ENCODE peak calls at places on chromosome 9, in seven cellular contexts. M, A, Q, Y, G, O and Z are unnamed samples. For H3K36me3, the result is how much of the 10 kb centered on the place peaks cover.

GRCh38 chr9:8188720-8189407 is 389.3 kb upstream of the DMAC1 start:
- DNase-seq in M (no peak), A (no peak), Q (no peak), Y (no peak), G (no peak), O (no peak), Z (no peak)

GRCh38 chr9:21326526-21327139 is 8.6 kb downstream of the KLHL9 start:
- DNase-seq in M (no peak), A (peak), Q (peak), Y (no peak), G (no peak), O (peak), Z (peak)

GRCh38 chr9:73077625-73078030 is 74.0 kb upstream of the ANXA1 start:
- DNase-seq in M (no peak), A (no peak), Q (no peak), Y (no peak), G (no peak), O (no peak), Z (no peak)

GRCh38 chr9:93813687-93814560 is 141.2 kb downstream of the BARX1 start:
- DNase-seq in M (no peak), A (no peak), Q (no peak), Y (no peak), G (no peak), O (peak), Z (no peak)

GRCh38 chr9:120310035-120310434 is 269.9 kb downstream of the CDK5RAP2 start:
- DNase-seq in M (no peak), A (no peak), Q (no peak), Y (no peak), G (no peak), O (no peak), Z (no peak)

GRCh38 chr9:114169029-114169939 is 13.9 kb downstream of the COL27A1 start:
- DNase-seq in M (no peak), A (no peak), Q (no peak), Y (no peak), G (no peak), O (no peak), Z (no peak)

GRCh38 chr9:127318651-127319167 is 54.1 kb downstream of the GARNL3 start:
- DNase-seq in M (no peak), A (no peak), Q (no peak), Y (no peak), G (no peak), O (no peak), Z (no peak)

GRCh38 chr9:104586496-104587180 is 12.6 kb downstream of the OR13C5 start:
- DNase-seq in M (no peak), A (no peak), Q (no peak), Y (no peak), G (no peak), O (peak), Z (no peak)

GRCh38 chr9:131546336-131547084 is 1.2 kb downstream of the PRRT1B start:
- DNase-seq in M (no peak), A (no peak), Q (peak), Y (no peak), G (peak), O (no peak), Z (no peak)

GRCh38 chr9:110590816-110591215 is 11.3 kb upstream of the SVEP1 start:
- DNase-seq in M (no peak), A (no peak), Q (no peak), Y (no peak), G (no peak), O (no peak), Z (no peak)

GRCh38 chr9:95017062-95017461 is 290.6 kb downstream of the AOPEP start:
- DNase-seq in M (no peak), A (no peak), Q (no peak), Y (no peak), G (no peak), O (no peak), Z (no peak)

GRCh38 chr9:87527211-87527916 is 29.7 kb downstream of the DAPK1 start:
- DNase-seq in M (no peak), A (no peak), Q (no peak), Y (no peak), G (no peak), O (no peak), Z (no peak)

GRCh38 chr9:35594471-35594870 is 10.6 kb upstream of the TESK1 start:
- DNase-seq in M (no peak), A (no peak), Q (no peak), Y (no peak), G (no peak), O (no peak), Z (no peak)

GRCh38 chr9:89873801-89874200 is 269.0 kb downstream of the GADD45G start:
- DNase-seq in M (no peak), A (no peak), Q (no peak), Y (no peak), G (no peak), O (no peak), Z (no peak)

GRCh38 chr9:124020520-124021384 is 9.2 kb downstream of the LHX2 start:
- DNase-seq in M (no peak), A (no peak), Q (no peak), Y (peak), G (no peak), O (peak), Z (no peak)

GRCh38 chr9:12819436-12820185 is 44.8 kb downstream of the LURAP1L start:
- DNase-seq in M (no peak), A (no peak), Q (peak), Y (no peak), G (no peak), O (peak), Z (no peak)

GRCh38 chr9:90044710-90045151 is 439.9 kb downstream of the GADD45G start:
- DNase-seq in M (no peak), A (no peak), Q (no peak), Y (no peak), G (peak), O (no peak), Z (no peak)

GRCh38 chr9:114902773-114903589 is 27.4 kb downstream of the TNFSF8 start:
- DNase-seq in M (no peak), A (no peak), Q (no peak), Y (no peak), G (no peak), O (no peak), Z (no peak)

GRCh38 chr9:113042884-113043657 is 13.5 kb downstream of the ZFP37 start:
- DNase-seq in M (no peak), A (no peak), Q (no peak), Y (no peak), G (no peak), O (no peak), Z (no peak)

GRCh38 chr9:125462766-125463384 is 201.2 kb downstream of the GAPVD1 start:
- DNase-seq in M (no peak), A (no peak), Q (peak), Y (no peak), G (no peak), O (peak), Z (no peak)

GRCh38 chr9:117868594-117868993 is 164.4 kb downstream of the TLR4 start:
- DNase-seq in M (no peak), A (no peak), Q (no peak), Y (no peak), G (no peak), O (no peak), Z (no peak)

GRCh38 chr9:126016579-126017290 is 269.6 kb downstream of the PBX3 start:
- DNase-seq in M (no peak), A (no peak), Q (no peak), Y (no peak), G (no peak), O (peak), Z (no peak)

GRCh38 chr9:33988219-33988890 is 60.3 kb downstream of the UBAP2 start:
- DNase-seq in M (no peak), A (no peak), Q (no peak), Y (no peak), G (no peak), O (no peak), Z (peak)

GRCh38 chr9:115633099-115633498 is 515.1 kb upstream of the TNC start:
- DNase-seq in M (no peak), A (no peak), Q (no peak), Y (no peak), G (no peak), O (no peak), Z (no peak)

DNA sequence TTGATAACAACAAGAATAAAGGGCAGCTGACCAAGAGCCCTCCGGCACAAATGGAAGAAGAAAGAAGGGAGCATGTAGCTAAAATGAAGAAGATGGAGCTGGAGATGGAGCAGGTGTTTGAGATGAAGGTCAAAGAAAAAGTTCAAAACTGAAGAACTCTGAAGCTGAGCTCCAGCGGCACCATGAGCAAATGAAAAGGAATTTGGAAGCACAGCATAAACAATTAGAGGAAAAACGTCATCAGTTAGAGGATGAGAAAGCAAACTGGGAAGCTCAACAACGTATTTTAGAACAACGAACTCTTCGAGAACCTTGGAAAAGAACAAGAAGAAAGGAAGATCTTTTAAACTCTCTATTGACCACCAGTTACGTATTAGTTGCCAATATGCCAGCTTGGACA is 100.9 kb downstream of the GABBR2 start:
- DNase-seq in M (no peak), A (no peak), Q (no peak), Y (no peak), G (no peak), O (no peak), Z (no peak)
- H3K4me3 ChIP-seq in M (no peak), A (no peak), Q (no peak), Y (no peak), G (no peak), O (no peak), Z (no peak)

DNA sequence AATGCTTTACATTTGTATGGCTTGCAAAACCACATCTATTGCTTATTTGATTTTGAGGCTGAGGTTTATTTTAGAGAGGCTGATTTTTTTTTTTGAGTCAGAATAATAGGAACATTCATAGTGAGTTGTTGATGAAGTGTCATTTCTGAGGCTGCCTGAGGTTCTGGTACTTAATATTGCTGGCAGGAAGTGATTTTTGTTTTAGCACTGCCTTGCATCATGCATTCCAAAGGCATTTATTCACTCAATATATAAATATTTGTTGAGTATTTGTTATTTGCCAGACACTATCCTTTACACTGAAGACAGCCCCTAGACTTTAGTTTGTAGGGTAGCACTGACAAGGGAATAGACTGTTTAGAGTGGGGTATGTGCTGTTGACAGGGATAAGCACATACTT is 2.7 kb downstream of the RNF20 start:
- DNase-seq in M (no peak), A (no peak), Q (no peak), Y (no peak), G (no peak), O (no peak), Z (no peak)
- H3K36me3 ChIP-seq in M (under half), A (under half), Q (under half), Y (under half), G (under half), O (under half), Z (under half)

DNA sequence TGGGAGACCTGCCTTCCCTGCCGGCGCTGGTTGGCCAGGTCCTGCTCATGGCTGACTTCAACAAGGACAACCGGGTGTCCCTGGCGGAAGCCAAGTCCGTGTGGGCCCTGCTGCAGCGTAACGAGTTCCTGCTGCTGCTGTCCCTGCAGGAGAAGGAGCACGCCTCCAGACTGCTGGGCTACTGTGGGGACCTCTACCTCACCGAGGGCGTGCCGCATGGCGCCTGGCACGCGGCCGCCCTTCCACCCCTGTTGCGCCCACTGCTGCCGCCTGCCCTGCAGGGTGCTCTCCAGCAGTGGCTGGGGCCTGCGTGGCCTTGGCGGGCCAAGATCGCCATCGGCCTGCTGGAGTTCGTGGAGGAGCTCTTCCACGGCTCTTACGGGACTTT is 10.6 kb downstream of the DIPK1B start:
- DNase-seq in M (no peak), A (no peak), Q (no peak), Y (no peak), G (no peak), O (no peak), Z (peak)
- H3K4me3 ChIP-seq in M (no peak), A (no peak), Q (no peak), Y (no peak), G (no peak), O (no peak), Z (no peak)

DNA sequence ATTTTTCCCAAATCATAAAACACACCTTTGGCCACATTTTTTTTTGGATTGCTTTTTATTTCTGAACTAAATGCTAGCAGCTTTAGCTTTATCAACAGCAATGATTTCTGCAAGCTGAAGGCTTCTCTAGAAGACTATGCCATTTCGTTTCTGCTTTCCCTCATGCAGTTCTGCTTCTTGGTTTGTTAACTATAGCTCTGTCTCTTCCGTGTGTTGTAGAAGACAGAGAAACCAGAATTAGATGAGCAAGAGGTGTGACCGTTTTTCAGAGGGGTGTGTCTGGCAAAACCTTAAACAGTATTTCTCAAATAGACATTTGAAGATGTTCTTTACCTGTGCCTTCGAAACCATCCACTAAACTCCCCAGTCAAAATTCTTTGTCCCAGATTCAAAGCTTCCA is 131.5 kb downstream of the ZNF462 start:
- DNase-seq in M (no peak), A (no peak), Q (no peak), Y (no peak), G (no peak), O (no peak), Z (no peak)
- H3K36me3 ChIP-seq in M (under half), A (under half), Q (under half), Y (under half), G (under half), O (under half), Z (under half)

DNA sequence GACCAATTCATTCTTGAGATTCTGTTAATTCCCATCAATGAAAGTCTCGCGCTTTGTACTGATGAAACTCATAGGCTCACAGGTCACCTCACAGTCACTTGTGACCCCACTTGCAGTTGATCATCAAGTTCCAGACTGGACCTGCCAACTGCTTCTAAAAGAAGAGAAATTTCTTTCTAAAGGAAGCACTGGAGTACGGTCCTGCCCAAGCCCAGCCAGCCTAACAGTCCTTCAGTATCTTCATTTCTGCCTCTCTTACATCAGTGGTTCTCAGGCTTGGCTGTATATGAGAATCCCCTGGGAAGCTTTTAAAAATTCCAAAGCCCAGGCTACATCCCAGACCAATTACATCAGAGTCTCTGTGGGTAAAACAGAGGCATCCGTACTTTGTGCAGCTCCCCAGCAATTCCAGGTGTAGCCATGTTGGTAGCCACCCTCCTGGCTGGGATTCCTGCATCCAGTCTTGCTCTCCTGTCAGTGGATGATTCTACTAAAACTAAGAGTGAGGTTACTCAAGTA is 282.1 kb downstream of the NFIB start:
- DNase-seq in M (no peak), A (no peak), Q (no peak), Y (no peak), G (no peak), O (no peak), Z (no peak)
- H3K4me3 ChIP-seq in M (no peak), A (no peak), Q (no peak), Y (no peak), G (no peak), O (no peak), Z (no peak)

DNA sequence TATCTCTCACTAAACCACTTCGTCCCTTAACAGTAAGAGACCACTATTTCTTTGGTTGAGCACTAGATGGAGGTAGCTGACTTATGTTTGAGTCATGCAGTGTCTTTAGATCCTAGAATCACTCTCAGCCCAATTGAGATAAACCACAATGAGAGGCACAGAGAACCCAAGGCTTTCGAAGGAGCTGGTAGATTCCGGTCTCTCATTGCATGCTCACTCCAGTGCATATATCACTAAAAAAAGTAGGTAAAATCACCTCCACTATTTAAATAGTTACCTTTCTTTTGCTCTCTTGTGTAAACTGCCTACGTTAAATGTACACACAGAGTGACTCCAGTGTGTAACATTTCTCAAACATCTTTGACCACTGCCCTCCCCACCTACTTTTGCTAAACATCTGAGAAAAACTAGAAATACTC is 27.6 kb downstream of the ACTL7A start:
- DNase-seq in M (no peak), A (no peak), Q (peak), Y (no peak), G (no peak), O (peak), Z (no peak)
- H3K36me3 ChIP-seq in M (under half), A (under half), Q (under half), Y (under half), G (under half), O (under half), Z (under half)

DNA sequence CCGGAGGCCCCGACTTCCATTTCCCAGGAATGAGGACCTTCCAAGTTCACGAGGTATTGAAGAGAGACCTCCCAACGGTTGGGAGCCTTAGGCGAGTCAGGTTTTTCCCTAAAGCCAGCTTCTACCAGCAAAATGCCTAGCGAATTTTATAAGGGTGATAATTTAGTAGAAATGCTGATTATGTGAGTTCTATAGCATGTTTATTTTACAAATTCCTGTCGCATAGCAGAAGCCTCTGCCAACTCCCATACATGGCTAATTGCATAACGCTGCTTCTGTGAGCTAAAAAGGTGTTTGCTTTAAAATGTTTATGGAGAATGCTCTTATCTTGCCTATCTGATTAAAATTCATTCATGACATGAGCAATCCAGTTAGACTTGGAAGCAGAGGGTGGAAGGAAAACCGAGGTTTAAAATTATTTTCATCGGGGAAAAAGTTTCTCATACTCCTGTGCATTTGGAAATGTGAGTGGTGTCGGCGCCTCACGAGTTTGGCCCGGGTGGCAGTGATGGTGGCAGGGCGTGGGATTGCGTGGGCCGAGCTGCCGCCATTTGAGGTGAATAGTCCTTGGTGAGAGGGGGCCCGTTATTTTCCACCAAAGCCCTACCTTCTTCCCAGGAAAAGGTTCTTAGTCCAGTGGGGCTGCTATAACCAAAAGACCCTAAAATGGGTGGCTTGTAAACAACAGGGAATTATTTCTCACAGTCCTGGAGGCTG is 104.4 kb upstream of the FCN2 start:
- DNase-seq in M (no peak), A (no peak), Q (peak), Y (no peak), G (peak), O (no peak), Z (no peak)
- H3K4me3 ChIP-seq in M (no peak), A (no peak), Q (no peak), Y (no peak), G (no peak), O (no peak), Z (no peak)

GRCh38 chr9:36903541-36904435 is 130.3 kb downstream of the PAX5 start:
- DNase-seq in M (no peak), A (no peak), Q (no peak), Y (no peak), G (peak), O (no peak), Z (no peak)
- H3K36me3 ChIP-seq in M (under half), A (under half), Q (under half), Y (under half), G (under half), O (under half), Z (under half)

GRCh38 chr9:77440057-77440456 is 208.1 kb downstream of the GNA14 start:
- DNase-seq in M (no peak), A (no peak), Q (no peak), Y (no peak), G (no peak), O (peak), Z (no peak)
- H3K4me3 ChIP-seq in M (no peak), A (no peak), Q (no peak), Y (no peak), G (no peak), O (no peak), Z (no peak)